ENCODE peak calls at places on chromosomes 13 and 19, in ten cellular contexts. One of them, this sample, is unnamed. For H3K27me3, the result is how much of the 10 kb centered on the place peaks cover.

GRCh38 chr13:60647547-60647946 is 250.5 kb downstream of the TDRD3 start:
- DNase-seq in spleen: no peak
- DNase-seq in BJ: no peak
- DNase-seq in lower lobe of right lung: no peak
- DNase-seq in heart right ventricle: no peak
- DNase-seq in CD8-positive, alpha-beta T cell: no peak
- DNase-seq in tibial artery: no peak
- DNase-seq in cardiac muscle cell: no peak
- DNase-seq in neural progenitor cell: no peak
- DNase-seq in body of pancreas: no peak
- DNase-seq in this sample: no peak

GRCh38 chr13:37640499-37640898 is 41.9 kb upstream of the POSTN start:
- DNase-seq in spleen: no peak
- DNase-seq in BJ: no peak
- DNase-seq in lower lobe of right lung: no peak
- DNase-seq in heart right ventricle: no peak
- DNase-seq in CD8-positive, alpha-beta T cell: no peak
- DNase-seq in tibial artery: no peak
- DNase-seq in cardiac muscle cell: peak
- DNase-seq in neural progenitor cell: peak
- DNase-seq in body of pancreas: no peak
- DNase-seq in this sample: peak

GRCh38 chr13:46810440-46810839 is 13.5 kb upstream of the ESD start:
- DNase-seq in spleen: no peak
- DNase-seq in BJ: no peak
- DNase-seq in lower lobe of right lung: no peak
- DNase-seq in heart right ventricle: no peak
- DNase-seq in CD8-positive, alpha-beta T cell: no peak
- DNase-seq in tibial artery: no peak
- DNase-seq in cardiac muscle cell: no peak
- DNase-seq in neural progenitor cell: no peak
- DNase-seq in body of pancreas: no peak
- DNase-seq in this sample: no peak

GRCh38 chr19:33704271-33704670 is 82.5 kb downstream of the CHST8 start:
- DNase-seq in spleen: peak
- DNase-seq in BJ: no peak
- DNase-seq in lower lobe of right lung: no peak
- DNase-seq in heart right ventricle: no peak
- DNase-seq in CD8-positive, alpha-beta T cell: no peak
- DNase-seq in tibial artery: no peak
- DNase-seq in cardiac muscle cell: no peak
- DNase-seq in neural progenitor cell: no peak
- DNase-seq in body of pancreas: no peak
- DNase-seq in this sample: no peak

GRCh38 chr13:94344126-94344863 is 135.2 kb downstream of the DCT start:
- DNase-seq in spleen: no peak
- DNase-seq in BJ: no peak
- DNase-seq in lower lobe of right lung: no peak
- DNase-seq in heart right ventricle: no peak
- DNase-seq in CD8-positive, alpha-beta T cell: no peak
- DNase-seq in tibial artery: no peak
- DNase-seq in cardiac muscle cell: no peak
- DNase-seq in neural progenitor cell: no peak
- DNase-seq in body of pancreas: no peak
- DNase-seq in this sample: no peak

GRCh38 chr19:49441210-49441959 is at the start of gene SLC17A7:
- DNase-seq in spleen: no peak
- DNase-seq in BJ: no peak
- DNase-seq in lower lobe of right lung: no peak
- DNase-seq in heart right ventricle: peak
- DNase-seq in CD8-positive, alpha-beta T cell: no peak
- DNase-seq in tibial artery: peak
- DNase-seq in cardiac muscle cell: peak
- DNase-seq in neural progenitor cell: peak
- DNase-seq in body of pancreas: no peak
- DNase-seq in this sample: no peak

GRCh38 chr19:47794526-47794925 is 9.8 kb downstream of the TPRX1 start:
- DNase-seq in spleen: no peak
- DNase-seq in BJ: no peak
- DNase-seq in lower lobe of right lung: no peak
- DNase-seq in heart right ventricle: no peak
- DNase-seq in CD8-positive, alpha-beta T cell: no peak
- DNase-seq in tibial artery: no peak
- DNase-seq in cardiac muscle cell: no peak
- DNase-seq in neural progenitor cell: peak
- DNase-seq in body of pancreas: no peak
- DNase-seq in this sample: no peak

GRCh38 chr19:38125238-38125637 is 98.8 kb downstream of the DPF1 start:
- DNase-seq in spleen: no peak
- DNase-seq in BJ: no peak
- DNase-seq in lower lobe of right lung: no peak
- DNase-seq in heart right ventricle: no peak
- DNase-seq in CD8-positive, alpha-beta T cell: no peak
- DNase-seq in tibial artery: no peak
- DNase-seq in cardiac muscle cell: no peak
- DNase-seq in neural progenitor cell: no peak
- DNase-seq in body of pancreas: no peak
- DNase-seq in this sample: no peak

GRCh38 chr19:39502640-39503417 is 4.1 kb downstream of the DLL3 start:
- DNase-seq in spleen: peak
- DNase-seq in BJ: no peak
- DNase-seq in lower lobe of right lung: peak
- DNase-seq in heart right ventricle: peak
- DNase-seq in CD8-positive, alpha-beta T cell: peak
- DNase-seq in tibial artery: no peak
- DNase-seq in cardiac muscle cell: peak
- DNase-seq in neural progenitor cell: peak
- DNase-seq in body of pancreas: peak
- DNase-seq in this sample: no peak

GRCh38 chr19:3494559-3494958 is 5.9 kb downstream of the DOHH start:
- DNase-seq in spleen: no peak
- DNase-seq in BJ: no peak
- DNase-seq in lower lobe of right lung: no peak
- DNase-seq in heart right ventricle: no peak
- DNase-seq in CD8-positive, alpha-beta T cell: no peak
- DNase-seq in tibial artery: no peak
- DNase-seq in cardiac muscle cell: no peak
- DNase-seq in neural progenitor cell: no peak
- DNase-seq in body of pancreas: no peak
- DNase-seq in this sample: no peak

GRCh38 chr19:10142701-10143375 is 23.1 kb upstream of the EIF3G start:
- DNase-seq in spleen: peak
- DNase-seq in BJ: no peak
- DNase-seq in lower lobe of right lung: peak
- DNase-seq in heart right ventricle: no peak
- DNase-seq in CD8-positive, alpha-beta T cell: peak
- DNase-seq in tibial artery: no peak
- DNase-seq in cardiac muscle cell: no peak
- DNase-seq in neural progenitor cell: no peak
- DNase-seq in body of pancreas: no peak
- DNase-seq in this sample: no peak

GRCh38 chr19:58346961-58347929 is 6.0 kb downstream of the A1BG start:
- DNase-seq in spleen: peak
- DNase-seq in BJ: no peak
- DNase-seq in lower lobe of right lung: peak
- DNase-seq in heart right ventricle: peak
- DNase-seq in CD8-positive, alpha-beta T cell: peak
- DNase-seq in tibial artery: peak
- DNase-seq in cardiac muscle cell: peak
- DNase-seq in neural progenitor cell: peak
- DNase-seq in body of pancreas: peak
- DNase-seq in this sample: no peak

GRCh38 chr13:25783480-25784081 is 268.2 kb downstream of the SHISA2 start:
- DNase-seq in spleen: no peak
- DNase-seq in BJ: no peak
- DNase-seq in lower lobe of right lung: no peak
- DNase-seq in heart right ventricle: no peak
- DNase-seq in CD8-positive, alpha-beta T cell: no peak
- DNase-seq in tibial artery: no peak
- DNase-seq in cardiac muscle cell: no peak
- DNase-seq in neural progenitor cell: no peak
- DNase-seq in body of pancreas: no peak
- DNase-seq in this sample: no peak

GRCh38 chr13:112061367-112062046 is 5.4 kb upstream of the SOX1 start:
- DNase-seq in spleen: no peak
- DNase-seq in BJ: no peak
- DNase-seq in lower lobe of right lung: no peak
- DNase-seq in heart right ventricle: no peak
- DNase-seq in CD8-positive, alpha-beta T cell: no peak
- DNase-seq in tibial artery: no peak
- DNase-seq in cardiac muscle cell: no peak
- DNase-seq in neural progenitor cell: peak
- DNase-seq in body of pancreas: no peak
- DNase-seq in this sample: no peak

GRCh38 chr13:31380728-31381127 is 181.0 kb downstream of the B3GLCT start:
- DNase-seq in spleen: no peak
- DNase-seq in BJ: no peak
- DNase-seq in lower lobe of right lung: no peak
- DNase-seq in heart right ventricle: no peak
- DNase-seq in CD8-positive, alpha-beta T cell: no peak
- DNase-seq in tibial artery: no peak
- DNase-seq in cardiac muscle cell: peak
- DNase-seq in neural progenitor cell: peak
- DNase-seq in body of pancreas: no peak
- DNase-seq in this sample: no peak

GRCh38 chr13:25214371-25215252 is 42.5 kb upstream of the AMER2 start:
- DNase-seq in spleen: no peak
- DNase-seq in BJ: peak
- DNase-seq in lower lobe of right lung: no peak
- DNase-seq in heart right ventricle: peak
- DNase-seq in CD8-positive, alpha-beta T cell: no peak
- DNase-seq in tibial artery: no peak
- DNase-seq in cardiac muscle cell: no peak
- DNase-seq in neural progenitor cell: no peak
- DNase-seq in body of pancreas: no peak
- DNase-seq in this sample: no peak

GRCh38 chr19:18029617-18030338 is 21.8 kb downstream of the ARRDC2 start:
- DNase-seq in spleen: no peak
- DNase-seq in BJ: no peak
- DNase-seq in lower lobe of right lung: no peak
- DNase-seq in heart right ventricle: no peak
- DNase-seq in CD8-positive, alpha-beta T cell: no peak
- DNase-seq in tibial artery: no peak
- DNase-seq in cardiac muscle cell: no peak
- DNase-seq in neural progenitor cell: no peak
- DNase-seq in body of pancreas: peak
- DNase-seq in this sample: no peak

GRCh38 chr19:50994129-50994528 is 7.3 kb downstream of the KLK8 start:
- DNase-seq in spleen: no peak
- DNase-seq in BJ: no peak
- DNase-seq in lower lobe of right lung: no peak
- DNase-seq in heart right ventricle: no peak
- DNase-seq in CD8-positive, alpha-beta T cell: no peak
- DNase-seq in tibial artery: no peak
- DNase-seq in cardiac muscle cell: no peak
- DNase-seq in neural progenitor cell: no peak
- DNase-seq in body of pancreas: no peak
- DNase-seq in this sample: no peak

GRCh38 chr19:23957660-23958281 is 43.1 kb downstream of the ZNF726 start:
- DNase-seq in spleen: no peak
- DNase-seq in BJ: peak
- DNase-seq in lower lobe of right lung: no peak
- DNase-seq in heart right ventricle: no peak
- DNase-seq in CD8-positive, alpha-beta T cell: no peak
- DNase-seq in tibial artery: no peak
- DNase-seq in cardiac muscle cell: no peak
- DNase-seq in neural progenitor cell: no peak
- DNase-seq in body of pancreas: no peak
- DNase-seq in this sample: peak

GRCh38 chr19:58364127-58364526 is 1.6 kb upstream of the ZNF497 start:
- DNase-seq in spleen: no peak
- DNase-seq in BJ: no peak
- DNase-seq in lower lobe of right lung: no peak
- DNase-seq in heart right ventricle: no peak
- DNase-seq in CD8-positive, alpha-beta T cell: no peak
- DNase-seq in tibial artery: no peak
- DNase-seq in cardiac muscle cell: no peak
- DNase-seq in neural progenitor cell: no peak
- DNase-seq in body of pancreas: no peak
- DNase-seq in this sample: no peak

GRCh38 chr13:40102854-40103253 is 447.4 kb downstream of the COG6 start:
- DNase-seq in spleen: no peak
- DNase-seq in BJ: no peak
- DNase-seq in lower lobe of right lung: no peak
- DNase-seq in heart right ventricle: no peak
- DNase-seq in CD8-positive, alpha-beta T cell: peak
- DNase-seq in tibial artery: no peak
- DNase-seq in cardiac muscle cell: no peak
- DNase-seq in neural progenitor cell: no peak
- DNase-seq in body of pancreas: no peak
- DNase-seq in this sample: peak

GRCh38 chr19:45670670-45671453 is 2.8 kb downstream of the GIPR start:
- DNase-seq in spleen: peak
- DNase-seq in BJ: no peak
- DNase-seq in lower lobe of right lung: peak
- DNase-seq in heart right ventricle: peak
- DNase-seq in CD8-positive, alpha-beta T cell: peak
- DNase-seq in tibial artery: no peak
- DNase-seq in cardiac muscle cell: peak
- DNase-seq in neural progenitor cell: peak
- DNase-seq in body of pancreas: peak
- DNase-seq in this sample: no peak
- H3K4me3 ChIP-seq in spleen: peak
- H3K4me3 ChIP-seq in BJ: peak
- H3K4me3 ChIP-seq in lower lobe of right lung: peak
- H3K4me3 ChIP-seq in heart right ventricle: no peak
- H3K4me3 ChIP-seq in CD8-positive, alpha-beta T cell: no peak
- H3K4me3 ChIP-seq in tibial artery: no peak
- H3K4me3 ChIP-seq in cardiac muscle cell: peak
- H3K4me3 ChIP-seq in neural progenitor cell: peak
- H3K4me3 ChIP-seq in body of pancreas: no peak
- H3K4me3 ChIP-seq in this sample: peak

GRCh38 chr19:5251096-5252065 is 89.2 kb downstream of the PTPRS start:
- DNase-seq in spleen: no peak
- DNase-seq in BJ: no peak
- DNase-seq in lower lobe of right lung: no peak
- DNase-seq in heart right ventricle: no peak
- DNase-seq in CD8-positive, alpha-beta T cell: no peak
- DNase-seq in tibial artery: no peak
- DNase-seq in cardiac muscle cell: no peak
- DNase-seq in neural progenitor cell: no peak
- DNase-seq in body of pancreas: no peak
- DNase-seq in this sample: no peak
- H3K27me3 ChIP-seq in spleen: under half
- H3K27me3 ChIP-seq in BJ: under half
- H3K27me3 ChIP-seq in lower lobe of right lung: under half
- H3K27me3 ChIP-seq in heart right ventricle: under half
- H3K27me3 ChIP-seq in CD8-positive, alpha-beta T cell: under half
- H3K27me3 ChIP-seq in tibial artery: under half
- H3K27me3 ChIP-seq in cardiac muscle cell: under half
- H3K27me3 ChIP-seq in neural progenitor cell: under half
- H3K27me3 ChIP-seq in body of pancreas: under half
- H3K27me3 ChIP-seq in this sample: under half

GRCh38 chr13:21075303-21076264 is 14.2 kb upstream of the LATS2 start:
- DNase-seq in spleen: peak
- DNase-seq in BJ: no peak
- DNase-seq in lower lobe of right lung: peak
- DNase-seq in heart right ventricle: peak
- DNase-seq in CD8-positive, alpha-beta T cell: peak
- DNase-seq in tibial artery: peak
- DNase-seq in cardiac muscle cell: peak
- DNase-seq in neural progenitor cell: peak
- DNase-seq in body of pancreas: peak
- DNase-seq in this sample: no peak
- H3K4me3 ChIP-seq in spleen: peak
- H3K4me3 ChIP-seq in BJ: peak
- H3K4me3 ChIP-seq in lower lobe of right lung: peak
- H3K4me3 ChIP-seq in heart right ventricle: peak
- H3K4me3 ChIP-seq in CD8-positive, alpha-beta T cell: peak
- H3K4me3 ChIP-seq in tibial artery: peak
- H3K4me3 ChIP-seq in cardiac muscle cell: peak
- H3K4me3 ChIP-seq in neural progenitor cell: peak
- H3K4me3 ChIP-seq in body of pancreas: no peak
- H3K4me3 ChIP-seq in this sample: peak

GRCh38 chr13:35987572-35988513 is 143.3 kb downstream of the DCLK1 start:
- DNase-seq in spleen: no peak
- DNase-seq in BJ: no peak
- DNase-seq in lower lobe of right lung: peak
- DNase-seq in heart right ventricle: no peak
- DNase-seq in CD8-positive, alpha-beta T cell: no peak
- DNase-seq in tibial artery: no peak
- DNase-seq in cardiac muscle cell: no peak
- DNase-seq in neural progenitor cell: no peak
- DNase-seq in body of pancreas: no peak
- DNase-seq in this sample: no peak
- H3K27me3 ChIP-seq in spleen: under half
- H3K27me3 ChIP-seq in BJ: under half
- H3K27me3 ChIP-seq in lower lobe of right lung: under half
- H3K27me3 ChIP-seq in heart right ventricle: under half
- H3K27me3 ChIP-seq in CD8-positive, alpha-beta T cell: under half
- H3K27me3 ChIP-seq in tibial artery: under half
- H3K27me3 ChIP-seq in cardiac muscle cell: under half
- H3K27me3 ChIP-seq in neural progenitor cell: under half
- H3K27me3 ChIP-seq in body of pancreas: under half
- H3K27me3 ChIP-seq in this sample: under half

This sample was measured in kidney epithelial cell.